ENCODE peak calls at places on chromosomes 6 and 20, in six cellular contexts. Y, P, H, M, B and Q are unnamed samples.

GRCh38 chr6:158518196-158519127 is 41.4 kb upstream of the TMEM181 start:
- DNase-seq in Y (peak), P (peak), H (peak), M (peak), B (peak), Q (peak)

GRCh38 chr6:170090561-170090960 is 200.3 kb downstream of the DLL1 start:
- DNase-seq in Y (no peak), P (no peak), H (no peak), M (no peak), B (no peak), Q (no peak)

GRCh38 chr20:21101453-21102251 is 4.5 kb downstream of the LINC00237 start:
- DNase-seq in Y (no peak), P (no peak), H (peak), M (peak), B (no peak), Q (no peak)

GRCh38 chr6:71197770-71198169 is 90.8 kb upstream of the OGFRL1 start:
- DNase-seq in Y (no peak), P (peak), H (no peak), M (peak), B (no peak), Q (no peak)

GRCh38 chr6:161850572-161850971 is 576.7 kb upstream of the AGPAT4 start:
- DNase-seq in Y (no peak), P (no peak), H (no peak), M (no peak), B (no peak), Q (no peak)

GRCh38 chr20:64168381-64169088 is 4.3 kb downstream of the MYT1 start:
- DNase-seq in Y (no peak), P (peak), H (no peak), M (peak), B (no peak), Q (no peak)

GRCh38 chr20:50385733-50386640 is 124.2 kb upstream of the PTPN1 start:
- DNase-seq in Y (peak), P (no peak), H (peak), M (no peak), B (no peak), Q (peak)

GRCh38 chr6:51830666-51831065 is 256.7 kb downstream of the PKHD1 start:
- DNase-seq in Y (no peak), P (no peak), H (no peak), M (no peak), B (no peak), Q (no peak)

GRCh38 chr6:33298773-33299236 is at the start of gene RGL2:
- DNase-seq in Y (peak), P (peak), H (peak), M (peak), B (peak), Q (peak)

GRCh38 chr20:11274137-11274536 is 600.3 kb upstream of the JAG1 start:
- DNase-seq in Y (no peak), P (peak), H (no peak), M (peak), B (peak), Q (no peak)

GRCh38 chr20:61886721-61887658 is 178.7 kb downstream of the TAF4 start:
- DNase-seq in Y (peak), P (peak), H (peak), M (peak), B (peak), Q (peak)

GRCh38 chr6:35810831-35811698 is 5.9 kb downstream of the LHFPL5 start:
- DNase-seq in Y (no peak), P (peak), H (no peak), M (peak), B (peak), Q (no peak)

GRCh38 chr6:118187568-118188164 is 280.6 kb downstream of the SLC35F1 start:
- DNase-seq in Y (no peak), P (no peak), H (no peak), M (peak), B (no peak), Q (no peak)

GRCh38 chr20:32445539-32446273 is 87.6 kb downstream of the ASXL1 start:
- DNase-seq in Y (no peak), P (no peak), H (no peak), M (peak), B (no peak), Q (no peak)

GRCh38 chr6:29964904-29965872 is 22.9 kb downstream of the HLA-A start:
- DNase-seq in Y (peak), P (peak), H (peak), M (peak), B (peak), Q (peak)

GRCh38 chr6:112016335-112016734 is 37.6 kb upstream of the CCN6 start:
- DNase-seq in Y (no peak), P (no peak), H (no peak), M (no peak), B (no peak), Q (no peak)

GRCh38 chr20:51221791-51222408 is 199.0 kb upstream of the KCNG1 start:
- DNase-seq in Y (no peak), P (peak), H (no peak), M (peak), B (peak), Q (no peak)

GRCh38 chr6:13924146-13924948 is 405 bp upstream of the RNF182 start:
- DNase-seq in Y (no peak), P (peak), H (peak), M (peak), B (no peak), Q (peak)

GRCh38 chr20:57803718-57804005 is 93.8 kb upstream of the PMEPA1 start:
- DNase-seq in Y (no peak), P (no peak), H (no peak), M (no peak), B (no peak), Q (no peak)

GRCh38 chr6:338815-339262 is 46.6 kb downstream of the DUSP22 start:
- DNase-seq in Y (no peak), P (no peak), H (no peak), M (no peak), B (no peak), Q (no peak)

GRCh38 chr6:474454-475185 is 83.1 kb downstream of the IRF4 start:
- DNase-seq in Y (peak), P (no peak), H (peak), M (peak), B (no peak), Q (peak)

GRCh38 chr6:157036245-157036681 is 259.1 kb downstream of the ARID1B start:
- DNase-seq in Y (no peak), P (no peak), H (no peak), M (no peak), B (no peak), Q (no peak)